ENCODE peak calls at places on chromosome 21, in six cellular contexts. B, R, D, Z, S and I are unnamed samples. For H3K36me3, the result is how much of the 10 kb centered on the place peaks cover.

GRCh38 chr21:31204801-31205200 is 139.3 kb downstream of the TIAM1 start:
- DNase-seq in D (no peak), S (no peak), B (no peak), Z (no peak), R (no peak), I (no peak)

GRCh38 chr21:26776320-26777021 is 68.7 kb downstream of the ADAMTS1 start:
- DNase-seq in D (peak), R (no peak), B (no peak), Z (peak), S (no peak), I (no peak)

GRCh38 chr21:29196021-29196663 is 65.7 kb downstream of the MAP3K7CL start:
- DNase-seq in R (no peak), D (peak), Z (peak), S (no peak), B (no peak), I (no peak)

GRCh38 chr21:46284722-46285121 is 689 bp downstream of the MCM3AP start:
- DNase-seq in R (no peak), S (no peak), D (no peak), Z (no peak), B (no peak), I (no peak)

GRCh38 chr21:23488245-23488644 is 2119.0 kb downstream of the MRPL39 start:
- DNase-seq in Z (no peak), R (no peak), S (no peak), D (no peak), B (no peak), I (no peak)

GRCh38 chr21:17602874-17603273 is 9.8 kb downstream of the BTG3 start:
- DNase-seq in B (no peak), D (peak), S (no peak), Z (peak), R (no peak), I (no peak)

GRCh38 chr21:34743831-34744230 is 75.0 kb downstream of the CLIC6 start:
- DNase-seq in R (no peak), D (peak), B (no peak), Z (peak), S (no peak), I (no peak)

GRCh38 chr21:34890724-34891609 is 158.1 kb downstream of the RUNX1 start:
- DNase-seq in S (no peak), D (peak), B (no peak), Z (peak), R (peak), I (peak)

GRCh38 chr21:34073749-34074282 is 438 bp downstream of the MRPS6 start:
- DNase-seq in B (peak), S (peak), Z (no peak), D (no peak), R (peak), I (no peak)

GRCh38 chr21:16159213-16159970 is 429.6 kb downstream of the USP25 start:
- DNase-seq in S (no peak), D (peak), Z (no peak), B (no peak), R (no peak), I (no peak)

GRCh38 chr21:30257773-30258172 is 25.0 kb downstream of the KRTAP24-1 start:
- DNase-seq in S (no peak), B (no peak), Z (peak), D (no peak), R (no peak), I (no peak)

GRCh38 chr21:45886610-45887026 is 95.0 kb upstream of the COL6A1 start:
- DNase-seq in Z (no peak), D (no peak), R (peak), B (no peak), S (no peak), I (no peak)

GRCh38 chr21:26115346-26115745 is 55.2 kb downstream of the APP start:
- DNase-seq in D (no peak), Z (peak), R (no peak), B (no peak), S (no peak), I (no peak)

GRCh38 chr21:41419921-41420862 is 5.8 kb upstream of the MX1 start:
- DNase-seq in D (peak), B (no peak), S (peak), Z (peak), R (peak), I (peak)

GRCh38 chr21:42581676-42582371 is 68.2 kb downstream of the SLC37A1 start:
- DNase-seq in S (no peak), D (no peak), R (peak), B (no peak), Z (no peak), I (peak)

GRCh38 chr21:38293113-38293512 is 36.3 kb downstream of the KCNJ15 start:
- DNase-seq in Z (no peak), D (no peak), S (no peak), R (no peak), B (no peak), I (peak)

GRCh38 chr21:46188226-46189212 is 4.3 kb upstream of the SPATC1L start:
- DNase-seq in D (peak), S (no peak), Z (peak), B (no peak), R (no peak), I (no peak)

GRCh38 chr21:38388684-38389676 is 109.3 kb downstream of the ERG start:
- DNase-seq in B (no peak), D (no peak), S (no peak), Z (no peak), R (no peak), I (no peak)

DNA sequence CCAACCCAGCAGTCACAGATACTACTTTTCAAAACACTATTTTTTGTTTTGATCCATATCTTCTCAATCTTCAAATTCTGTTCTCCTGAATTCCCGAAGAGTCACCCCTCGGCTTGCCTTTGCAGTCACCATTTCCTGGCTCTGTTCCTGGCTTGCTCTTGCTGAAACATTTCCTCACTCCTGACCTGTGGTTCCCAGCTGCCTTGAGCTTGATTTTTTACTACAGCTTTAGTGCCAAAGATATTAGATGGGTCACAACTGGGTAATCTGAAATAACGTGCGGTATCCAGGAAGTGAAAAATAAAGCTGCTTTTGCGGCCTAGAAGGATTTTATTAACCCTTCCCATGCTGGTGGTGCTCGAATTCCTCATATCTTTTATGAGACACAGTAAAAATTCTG is 318.8 kb downstream of the PCP4 start:
- DNase-seq in S (no peak), B (no peak), Z (no peak), R (no peak), D (no peak), I (no peak)
- H3K36me3 ChIP-seq in S (under half), B (under half), Z (under half), R (under half), D (under half), I (under half)

GRCh38 chr21:33053986-33054385 is 16.0 kb upstream of the OLIG1 start:
- DNase-seq in Z (no peak), R (no peak), B (no peak), D (no peak), S (no peak), I (no peak)
- H3K36me3 ChIP-seq in Z (under half), R (under half), B (under half), D (under half), S (under half), I (under half)

GRCh38 chr21:36487641-36488307 is 7.9 kb upstream of the CLDN14 start:
- DNase-seq in R (no peak), S (no peak), Z (peak), B (no peak), D (peak), I (peak)

GRCh38 chr21:36485476-36485875 is 5.6 kb upstream of the CLDN14 start:
- DNase-seq in S (no peak), B (no peak), R (peak), D (no peak), Z (no peak), I (no peak)

GRCh38 chr21:36491191-36491916 is 11.4 kb upstream of the CLDN14 start:
- DNase-seq in Z (no peak), D (no peak), R (no peak), B (no peak), S (no peak), I (no peak)

GRCh38 chr21:36486246-36486645 is 6.3 kb upstream of the CLDN14 start:
- DNase-seq in Z (no peak), B (no peak), R (peak), S (no peak), D (no peak), I (no peak)

DNA sequence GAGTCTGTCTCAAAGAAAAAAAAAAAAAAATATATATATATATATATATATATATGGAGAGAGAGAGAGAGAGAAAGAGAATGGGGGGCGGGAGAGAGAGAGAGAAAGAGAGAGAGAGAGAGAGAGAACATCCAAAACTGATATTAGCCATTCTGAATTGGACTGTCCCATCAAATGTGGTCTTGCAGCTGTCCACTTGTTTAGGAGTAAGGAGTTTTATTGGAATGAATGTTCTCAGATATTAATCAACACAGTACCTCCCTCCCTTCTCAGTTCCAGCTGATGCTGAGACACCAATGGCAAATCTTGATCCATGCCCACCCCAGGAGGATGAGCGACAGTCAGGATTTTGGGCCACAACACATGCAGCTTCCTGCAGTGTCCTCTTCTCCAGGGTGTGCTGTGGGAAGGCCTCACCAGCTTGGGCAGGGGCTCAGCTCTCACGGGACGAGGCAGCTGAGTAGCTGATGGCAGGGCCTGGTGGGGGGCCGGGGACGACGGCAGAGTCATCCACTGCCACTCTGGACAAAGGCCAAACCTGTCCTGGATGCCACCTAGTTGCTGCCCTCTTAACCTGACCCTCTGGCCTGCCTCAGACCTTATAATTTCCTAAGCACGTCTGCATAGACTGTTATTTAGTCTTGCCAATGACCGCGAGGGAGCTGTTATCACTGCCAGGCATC is 9.3 kb upstream of the CLDN14 start:
- DNase-seq in B (no peak), D (no peak), S (no peak), R (peak), Z (no peak), I (no peak)
- H3K36me3 ChIP-seq in B (under half), D (under half), S (under half), R (under half), Z (under half), I (under half)

GRCh38 chr21:32779983-32780382 is 8.4 kb upstream of the PAXBP1 start:
- DNase-seq in Z (no peak), D (no peak), R (no peak), B (no peak), S (no peak), I (no peak)

GRCh38 chr21:32772281-32773047 is 909 bp upstream of the PAXBP1 start:
- DNase-seq in Z (peak), D (peak), R (peak), S (peak), B (no peak), I (peak)

GRCh38 chr21:32777269-32777668 is 5.7 kb upstream of the PAXBP1 start:
- DNase-seq in R (no peak), D (peak), S (no peak), Z (no peak), B (no peak), I (no peak)

GRCh38 chr21:32771134-32771523 is 426 bp downstream of the PAXBP1 start:
- DNase-seq in R (peak), S (peak), Z (peak), B (no peak), D (peak), I (peak)

GRCh38 chr21:32776743-32777142 is 5.2 kb upstream of the PAXBP1 start:
- DNase-seq in S (no peak), D (no peak), Z (no peak), B (no peak), R (no peak), I (no peak)
- H3K36me3 ChIP-seq in S (under half), D (under half), Z (under half), B (under half), R (under half), I (under half)

GRCh38 chr21:44778983-44779382 is 22.6 kb downstream of the UBE2G2 start:
- DNase-seq in D (no peak), Z (no peak), S (no peak), R (no peak), B (no peak), I (no peak)
- H3K36me3 ChIP-seq in D (under half), Z (under half), S (under half), R (half or more), B (under half), I (under half)

DNA sequence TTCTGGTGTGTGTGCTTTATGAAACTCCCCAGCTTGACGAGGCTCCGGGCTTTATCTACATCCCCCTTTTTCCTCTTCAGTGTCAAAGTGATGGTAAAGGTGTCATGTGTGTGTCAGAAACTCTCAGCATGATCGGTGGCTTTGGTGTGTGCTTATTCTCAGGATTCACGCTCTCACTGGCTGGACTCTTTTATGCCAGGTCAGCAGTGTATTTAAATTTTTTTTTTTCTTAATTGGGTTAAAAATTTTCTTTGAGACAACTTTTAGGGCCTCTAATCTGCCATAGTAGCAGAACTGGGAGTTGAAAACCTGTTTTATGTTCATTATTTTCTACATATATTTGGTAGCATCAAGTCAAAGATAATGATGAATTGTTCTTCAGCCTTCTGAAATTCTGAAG is 21.0 kb downstream of the SH3BGR start:
- DNase-seq in D (no peak), Z (no peak), B (no peak), S (no peak), R (no peak), I (no peak)
- H3K36me3 ChIP-seq in D (under half), Z (under half), B (under half), S (under half), R (under half), I (under half)

GRCh38 chr21:32753818-32754610 is 17.5 kb downstream of the PAXBP1 start:
- DNase-seq in D (no peak), Z (no peak), S (no peak), B (no peak), R (no peak), I (no peak)

GRCh38 chr21:32749662-32750061 is 21.8 kb upstream of the SYNJ1 start:
- DNase-seq in S (no peak), Z (no peak), B (no peak), R (no peak), D (no peak), I (no peak)

GRCh38 chr21:32750405-32750804 is 21.1 kb downstream of the PAXBP1 start:
- DNase-seq in R (no peak), D (no peak), B (no peak), Z (no peak), S (no peak), I (no peak)

GRCh38 chr21:32747396-32747795 is 19.6 kb upstream of the SYNJ1 start:
- DNase-seq in B (no peak), Z (no peak), S (no peak), R (no peak), D (no peak), I (no peak)

DNA sequence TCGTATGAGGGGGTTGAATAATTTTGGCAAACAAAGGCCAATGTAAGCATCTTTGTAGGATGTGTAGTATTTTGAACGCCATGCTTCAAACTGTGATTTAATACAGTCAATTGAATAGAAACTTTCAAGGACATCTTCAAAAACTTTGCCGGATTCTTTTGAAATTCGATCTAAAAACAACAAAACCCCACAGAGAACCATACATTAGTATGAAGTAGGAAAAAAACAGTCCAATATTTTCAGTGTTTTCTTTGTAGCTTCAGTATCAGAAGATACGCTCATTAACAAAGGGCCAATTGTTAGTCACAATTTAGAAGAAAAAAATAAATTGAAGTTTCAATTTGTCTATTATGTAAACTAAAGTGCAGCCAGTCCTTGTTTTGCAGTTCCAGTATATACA is 20.7 kb upstream of the SYNJ1 start:
- DNase-seq in Z (no peak), D (no peak), B (no peak), S (no peak), R (no peak), I (no peak)
- H3K36me3 ChIP-seq in Z (half or more), D (under half), B (half or more), S (half or more), R (half or more), I (half or more)